ENCODE peak calls at places on chromosomes 2 and 18, in six cellular contexts. One of them, this sample, is unnamed.
A peak's percentile ranks its signal among the peaks of the same experiment; 100 is the strongest.

GRCh38 chr2:144099746-144100438 is 420.0 kb downstream of the ZEB2 start:
- DNase-seq in dorsolateral prefrontal cortex: no peak
- DNase-seq in transverse colon: no peak
- DNase-seq in spleen: no peak
- DNase-seq in left ventricle myocardium inferior: no peak
- DNase-seq in nephron progenitor cell: no peak
- DNase-seq in this sample: no peak

GRCh38 chr2:218888341-218888740 is 7.7 kb downstream of the WNT10A start:
- DNase-seq in transverse colon: no peak
- DNase-seq in nephron progenitor cell: no peak
- DNase-seq in dorsolateral prefrontal cortex: no peak
- DNase-seq in spleen: peak; percentile 62
- DNase-seq in left ventricle myocardium inferior: no peak
- DNase-seq in this sample: peak; percentile 56

GRCh38 chr2:226334981-226335720 is 464.5 kb downstream of the IRS1 start:
- DNase-seq in dorsolateral prefrontal cortex: no peak
- DNase-seq in transverse colon: no peak
- DNase-seq in left ventricle myocardium inferior: no peak
- DNase-seq in spleen: no peak
- DNase-seq in nephron progenitor cell: no peak
- DNase-seq in this sample: no peak

GRCh38 chr18:32735781-32736180 is 37.0 kb downstream of the KLHL14 start:
- DNase-seq in transverse colon: no peak
- DNase-seq in dorsolateral prefrontal cortex: no peak
- DNase-seq in nephron progenitor cell: no peak
- DNase-seq in spleen: no peak
- DNase-seq in left ventricle myocardium inferior: no peak
- DNase-seq in this sample: no peak

GRCh38 chr18:76363451-76364120 is 131.5 kb downstream of the ZNF516 start:
- DNase-seq in spleen: no peak
- DNase-seq in nephron progenitor cell: no peak
- DNase-seq in transverse colon: no peak
- DNase-seq in left ventricle myocardium inferior: no peak
- DNase-seq in dorsolateral prefrontal cortex: no peak
- DNase-seq in this sample: no peak

GRCh38 chr2:200185575-200186103 is 120.9 kb upstream of the SPATS2L start:
- DNase-seq in dorsolateral prefrontal cortex: no peak
- DNase-seq in nephron progenitor cell: no peak
- DNase-seq in left ventricle myocardium inferior: no peak
- DNase-seq in spleen: no peak
- DNase-seq in transverse colon: no peak
- DNase-seq in this sample: no peak

GRCh38 chr18:39952816-39953215 is 2002.2 kb upstream of the PIK3C3 start:
- DNase-seq in dorsolateral prefrontal cortex: no peak
- DNase-seq in left ventricle myocardium inferior: no peak
- DNase-seq in spleen: no peak
- DNase-seq in transverse colon: no peak
- DNase-seq in nephron progenitor cell: no peak
- DNase-seq in this sample: no peak

GRCh38 chr2:42199002-42199401 is 29.8 kb downstream of the EML4 start:
- DNase-seq in spleen: no peak
- DNase-seq in nephron progenitor cell: no peak
- DNase-seq in left ventricle myocardium inferior: no peak
- DNase-seq in dorsolateral prefrontal cortex: no peak
- DNase-seq in transverse colon: no peak
- DNase-seq in this sample: no peak

GRCh38 chr2:236159778-236160170 is 8.4 kb downstream of the GBX2 start:
- DNase-seq in left ventricle myocardium inferior: no peak
- DNase-seq in nephron progenitor cell: no peak
- DNase-seq in spleen: peak; percentile 70
- DNase-seq in transverse colon: no peak
- DNase-seq in dorsolateral prefrontal cortex: no peak
- DNase-seq in this sample: no peak

GRCh38 chr18:35524236-35524635 is 26.5 kb upstream of the INO80C start:
- DNase-seq in nephron progenitor cell: no peak
- DNase-seq in left ventricle myocardium inferior: no peak
- DNase-seq in dorsolateral prefrontal cortex: no peak
- DNase-seq in transverse colon: no peak
- DNase-seq in spleen: no peak
- DNase-seq in this sample: no peak

GRCh38 chr18:50994031-50994430 is 26.2 kb downstream of the ELAC1 start:
- DNase-seq in left ventricle myocardium inferior: no peak
- DNase-seq in transverse colon: no peak
- DNase-seq in spleen: no peak
- DNase-seq in nephron progenitor cell: no peak
- DNase-seq in dorsolateral prefrontal cortex: no peak
- DNase-seq in this sample: no peak

GRCh38 chr2:39781697-39782096 is 2.6 kb upstream of the THUMPD2 start:
- DNase-seq in dorsolateral prefrontal cortex: no peak
- DNase-seq in transverse colon: no peak
- DNase-seq in left ventricle myocardium inferior: no peak
- DNase-seq in nephron progenitor cell: no peak
- DNase-seq in spleen: no peak
- DNase-seq in this sample: no peak

GRCh38 chr2:183227191-183227590 is 102.9 kb downstream of the NUP35 start:
- DNase-seq in spleen: no peak
- DNase-seq in transverse colon: no peak
- DNase-seq in nephron progenitor cell: no peak
- DNase-seq in dorsolateral prefrontal cortex: no peak
- DNase-seq in left ventricle myocardium inferior: no peak
- DNase-seq in this sample: no peak

GRCh38 chr2:47724221-47724981 is 58.5 kb upstream of the MSH6 start:
- DNase-seq in transverse colon: peak; percentile 10
- DNase-seq in nephron progenitor cell: no peak
- DNase-seq in spleen: peak; percentile 85
- DNase-seq in dorsolateral prefrontal cortex: no peak
- DNase-seq in left ventricle myocardium inferior: no peak
- DNase-seq in this sample: no peak

GRCh38 chr18:3652380-3653262 is 202.6 kb downstream of the TGIF1 start:
- DNase-seq in left ventricle myocardium inferior: peak; percentile 28
- DNase-seq in dorsolateral prefrontal cortex: peak; percentile 54
- DNase-seq in nephron progenitor cell: no peak
- DNase-seq in transverse colon: peak; percentile 70
- DNase-seq in spleen: no peak
- DNase-seq in this sample: no peak

GRCh38 chr2:157420771-157421323 is 23.0 kb downstream of the CYTIP start:
- DNase-seq in transverse colon: no peak
- DNase-seq in spleen: peak; percentile 34
- DNase-seq in dorsolateral prefrontal cortex: no peak
- DNase-seq in left ventricle myocardium inferior: no peak
- DNase-seq in nephron progenitor cell: no peak
- DNase-seq in this sample: no peak

GRCh38 chr2:208820289-208820688 is 413.7 kb downstream of the PTH2R start:
- DNase-seq in left ventricle myocardium inferior: no peak
- DNase-seq in dorsolateral prefrontal cortex: no peak
- DNase-seq in transverse colon: no peak
- DNase-seq in spleen: no peak
- DNase-seq in nephron progenitor cell: no peak
- DNase-seq in this sample: no peak

GRCh38 chr18:46290440-46291020 is 186.3 kb downstream of the HAUS1 start:
- DNase-seq in spleen: no peak
- DNase-seq in dorsolateral prefrontal cortex: no peak
- DNase-seq in nephron progenitor cell: no peak
- DNase-seq in left ventricle myocardium inferior: no peak
- DNase-seq in transverse colon: no peak
- DNase-seq in this sample: no peak

GRCh38 chr18:46289458-46289857 is 185.3 kb downstream of the HAUS1 start:
- DNase-seq in transverse colon: no peak
- DNase-seq in dorsolateral prefrontal cortex: no peak
- DNase-seq in left ventricle myocardium inferior: no peak
- DNase-seq in nephron progenitor cell: no peak
- DNase-seq in spleen: no peak
- DNase-seq in this sample: no peak

GRCh38 chr18:46293699-46294300 is 189.6 kb downstream of the HAUS1 start:
- DNase-seq in spleen: no peak
- DNase-seq in left ventricle myocardium inferior: no peak
- DNase-seq in transverse colon: no peak
- DNase-seq in nephron progenitor cell: no peak
- DNase-seq in dorsolateral prefrontal cortex: no peak
- DNase-seq in this sample: no peak

GRCh38 chr18:46289931-46290330 is 185.7 kb downstream of the HAUS1 start:
- DNase-seq in transverse colon: no peak
- DNase-seq in dorsolateral prefrontal cortex: no peak
- DNase-seq in nephron progenitor cell: no peak
- DNase-seq in spleen: no peak
- DNase-seq in left ventricle myocardium inferior: no peak
- DNase-seq in this sample: no peak

DNA sequence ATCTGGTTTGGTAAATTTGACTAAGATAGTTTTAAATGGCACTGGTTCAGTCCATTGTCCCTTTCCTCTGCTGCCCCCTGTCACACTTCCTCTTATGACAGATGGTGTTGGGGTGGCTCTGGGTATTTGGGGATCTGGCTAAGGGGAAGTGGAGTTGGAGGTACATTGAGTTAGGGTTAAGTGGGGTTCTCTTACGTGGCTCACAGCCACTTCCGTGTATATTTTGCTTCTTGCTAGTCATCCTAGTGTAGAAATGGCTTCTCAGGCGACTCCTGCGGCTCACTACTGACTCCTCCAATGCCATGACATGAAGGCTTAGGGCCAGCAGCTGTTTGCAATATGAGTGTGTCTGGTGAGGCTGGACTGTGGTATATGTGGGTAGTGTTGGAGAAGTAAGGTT is 187.0 kb downstream of the HAUS1 start:
- DNase-seq in dorsolateral prefrontal cortex: no peak
- DNase-seq in spleen: no peak
- DNase-seq in left ventricle myocardium inferior: no peak
- DNase-seq in nephron progenitor cell: no peak
- DNase-seq in transverse colon: no peak
- DNase-seq in this sample: no peak
- TF ChIP-seq CTCF in dorsolateral prefrontal cortex: no peak
- TF ChIP-seq CTCF in spleen: no peak
- TF ChIP-seq CTCF in left ventricle myocardium inferior: no peak
- TF ChIP-seq CTCF in nephron progenitor cell: no peak
- TF ChIP-seq CTCF in transverse colon: no peak
- TF ChIP-seq CTCF in this sample: no peak

GRCh38 chr2:66607152-66607551 is 172.2 kb downstream of the MEIS1 start:
- DNase-seq in left ventricle myocardium inferior: no peak
- DNase-seq in transverse colon: no peak
- DNase-seq in nephron progenitor cell: no peak
- DNase-seq in dorsolateral prefrontal cortex: no peak
- DNase-seq in spleen: no peak
- DNase-seq in this sample: no peak
- TF ChIP-seq CTCF in left ventricle myocardium inferior: no peak
- TF ChIP-seq CTCF in transverse colon: no peak
- TF ChIP-seq CTCF in nephron progenitor cell: no peak
- TF ChIP-seq CTCF in dorsolateral prefrontal cortex: no peak
- TF ChIP-seq CTCF in spleen: no peak
- TF ChIP-seq CTCF in this sample: no peak

GRCh38 chr2:99066075-99066557 is 75.4 kb upstream of the C2orf15 start:
- DNase-seq in spleen: no peak
- DNase-seq in nephron progenitor cell: no peak
- DNase-seq in transverse colon: no peak
- DNase-seq in dorsolateral prefrontal cortex: no peak
- DNase-seq in left ventricle myocardium inferior: no peak
- DNase-seq in this sample: no peak
- TF ChIP-seq CTCF in spleen: peak; percentile 59
- TF ChIP-seq CTCF in nephron progenitor cell: peak; percentile 51
- TF ChIP-seq CTCF in transverse colon: peak; percentile 56
- TF ChIP-seq CTCF in dorsolateral prefrontal cortex: peak; percentile 64
- TF ChIP-seq CTCF in left ventricle myocardium inferior: peak; percentile 46
- TF ChIP-seq CTCF in this sample: peak; percentile 81

DNA sequence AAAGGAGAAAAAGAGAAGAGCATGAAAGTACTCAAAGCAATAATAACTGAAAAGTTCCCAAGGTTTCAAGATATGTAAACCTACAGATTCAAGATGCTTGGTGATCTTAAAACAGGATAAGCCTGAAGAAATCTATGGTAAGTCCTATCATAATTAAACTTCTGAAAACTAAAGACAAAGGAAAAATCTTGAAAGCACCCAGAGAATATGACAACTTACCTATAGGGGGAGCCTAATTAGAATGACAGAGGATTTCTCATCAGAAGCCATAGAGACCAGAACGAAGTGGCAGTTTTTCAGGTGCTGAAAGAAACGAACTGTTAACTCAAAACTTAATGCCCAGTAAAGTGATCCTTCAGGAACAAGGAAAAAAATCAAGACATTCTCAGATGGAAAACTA is 59.7 kb downstream of the XDH start:
- DNase-seq in transverse colon: no peak
- DNase-seq in dorsolateral prefrontal cortex: no peak
- DNase-seq in nephron progenitor cell: no peak
- DNase-seq in left ventricle myocardium inferior: no peak
- DNase-seq in spleen: no peak
- DNase-seq in this sample: no peak
- TF ChIP-seq CTCF in transverse colon: no peak
- TF ChIP-seq CTCF in dorsolateral prefrontal cortex: no peak
- TF ChIP-seq CTCF in nephron progenitor cell: peak; percentile 23
- TF ChIP-seq CTCF in left ventricle myocardium inferior: no peak
- TF ChIP-seq CTCF in spleen: no peak
- TF ChIP-seq CTCF in this sample: peak; percentile 72

DNA sequence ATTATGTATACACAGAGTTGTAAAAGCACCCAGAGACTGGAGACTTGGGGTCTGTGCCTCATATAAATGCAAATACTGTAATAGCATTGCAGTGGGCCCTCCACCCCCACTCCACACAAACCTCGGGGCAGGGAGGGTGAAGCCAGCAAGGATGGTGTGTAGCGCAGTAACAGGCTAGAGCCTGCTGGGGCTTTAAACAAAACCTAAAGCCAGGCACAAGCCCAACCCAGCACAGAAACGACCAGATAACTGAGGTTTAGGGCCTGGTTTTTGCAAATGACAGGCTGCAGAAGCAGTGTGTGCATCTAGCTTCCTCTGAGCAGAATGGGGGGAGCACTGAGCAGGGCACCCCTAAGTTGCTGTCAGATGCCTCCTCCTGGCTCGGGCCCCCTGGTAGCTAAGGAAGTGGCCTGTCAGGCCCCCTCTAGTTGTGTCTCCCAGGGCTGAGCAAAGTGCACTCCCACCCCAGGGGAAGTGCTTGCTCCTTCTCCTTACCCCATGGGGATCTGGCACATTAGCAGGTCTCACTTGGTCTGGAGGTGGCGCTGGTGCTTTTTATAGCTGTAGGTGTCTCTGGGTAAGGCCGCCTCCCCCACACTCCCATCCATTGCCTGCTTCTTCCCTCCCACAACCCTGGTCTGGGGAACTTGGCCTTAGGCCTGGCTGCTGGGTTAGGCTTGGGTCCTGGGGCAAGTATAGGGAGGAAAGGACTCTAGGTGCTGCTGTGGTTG is 135.1 kb downstream of the CELF4 start:
- DNase-seq in transverse colon: no peak
- DNase-seq in nephron progenitor cell: no peak
- DNase-seq in spleen: no peak
- DNase-seq in left ventricle myocardium inferior: no peak
- DNase-seq in dorsolateral prefrontal cortex: no peak
- DNase-seq in this sample: no peak
- TF ChIP-seq CTCF in transverse colon: no peak
- TF ChIP-seq CTCF in nephron progenitor cell: no peak
- TF ChIP-seq CTCF in spleen: no peak
- TF ChIP-seq CTCF in left ventricle myocardium inferior: no peak
- TF ChIP-seq CTCF in dorsolateral prefrontal cortex: no peak
- TF ChIP-seq CTCF in this sample: no peak

GRCh38 chr2:192555740-192556139 is 361.0 kb upstream of the TMEFF2 start:
- DNase-seq in spleen: no peak
- DNase-seq in transverse colon: no peak
- DNase-seq in dorsolateral prefrontal cortex: no peak
- DNase-seq in nephron progenitor cell: no peak
- DNase-seq in left ventricle myocardium inferior: no peak
- DNase-seq in this sample: no peak

GRCh38 chr2:192546566-192546965 is 351.8 kb upstream of the TMEFF2 start:
- DNase-seq in nephron progenitor cell: no peak
- DNase-seq in spleen: no peak
- DNase-seq in transverse colon: no peak
- DNase-seq in dorsolateral prefrontal cortex: no peak
- DNase-seq in left ventricle myocardium inferior: no peak
- DNase-seq in this sample: no peak

GRCh38 chr2:192551760-192552159 is 357.0 kb upstream of the TMEFF2 start:
- DNase-seq in transverse colon: no peak
- DNase-seq in spleen: no peak
- DNase-seq in dorsolateral prefrontal cortex: no peak
- DNase-seq in left ventricle myocardium inferior: no peak
- DNase-seq in nephron progenitor cell: no peak
- DNase-seq in this sample: no peak
- TF ChIP-seq CTCF in transverse colon: no peak
- TF ChIP-seq CTCF in spleen: no peak
- TF ChIP-seq CTCF in dorsolateral prefrontal cortex: no peak
- TF ChIP-seq CTCF in left ventricle myocardium inferior: no peak
- TF ChIP-seq CTCF in nephron progenitor cell: no peak
- TF ChIP-seq CTCF in this sample: no peak